ENCODE peak calls at places on chromosomes 12 and 14, in five cellular contexts. T is neuronal stem cell, M is suprapubic skin, Q is glomerular endothelial cell, J is SW 1271. G is an unnamed sample.

GRCh38 chr14:59931237-59931636 is 11.3 kb downstream of the LRRC9 start:
- DNase-seq in J (no peak), Q (no peak), M (no peak), T (no peak), G (no peak)

GRCh38 chr14:99560946-99561683 is 42.9 kb downstream of the CCDC85C start:
- DNase-seq in Q (no peak), T (no peak), J (no peak), M (no peak), G (no peak)

GRCh38 chr12:120684523-120684932 is 2.4 kb upstream of the MLEC start:
- DNase-seq in Q (no peak), T (no peak), M (no peak), J (no peak), G (no peak)

GRCh38 chr14:54364555-54365415 is 32.0 kb upstream of the CDKN3 start:
- DNase-seq in M (peak), J (no peak), Q (peak), T (no peak), G (no peak)

GRCh38 chr14:73747386-73748211 is 33.4 kb upstream of the PNMA1 start:
- DNase-seq in T (no peak), Q (no peak), J (no peak), M (no peak), G (no peak)

GRCh38 chr12:12477532-12477890 is 85.2 kb downstream of the DUSP16 start:
- DNase-seq in Q (no peak), M (no peak), J (no peak), T (no peak), G (no peak)

GRCh38 chr12:129964826-129965457 is 61.1 kb upstream of the TMEM132D start:
- DNase-seq in Q (no peak), M (no peak), J (no peak), T (no peak), G (no peak)

GRCh38 chr14:54086780-54087179 is 130.2 kb upstream of the BMP4 start:
- DNase-seq in M (no peak), T (no peak), J (no peak), Q (no peak), G (no peak)

GRCh38 chr12:122081697-122082221 is 3.2 kb downstream of the MLXIP start:
- DNase-seq in M (peak), T (no peak), Q (no peak), J (peak), G (no peak)

GRCh38 chr12:27802511-27802910 is 22.5 kb upstream of the MANSC4 start:
- DNase-seq in T (no peak), J (no peak), Q (no peak), M (no peak), G (no peak)

GRCh38 chr14:30035361-30035760 is 107.7 kb upstream of the PRKD1 start:
- DNase-seq in M (no peak), T (no peak), Q (no peak), J (no peak), G (no peak)

GRCh38 chr12:4564819-4565218 is 2.8 kb downstream of the DYRK4 start:
- DNase-seq in J (no peak), M (no peak), T (no peak), Q (no peak), G (no peak)

GRCh38 chr12:50246873-50247612 is 36.3 kb downstream of the LIMA1 start:
- DNase-seq in M (peak), Q (no peak), T (no peak), J (peak), G (no peak)

GRCh38 chr12:29516431-29516875 is 19.0 kb upstream of the OVCH1 start:
- DNase-seq in T (no peak), Q (no peak), M (no peak), J (no peak), G (no peak)

GRCh38 chr12:78885466-78885865 is 20.9 kb downstream of the SYT1 start:
- DNase-seq in M (no peak), Q (no peak), J (no peak), T (no peak), G (no peak)

GRCh38 chr12:57772429-57773322 is at the start of gene EEF1AKMT3:
- DNase-seq in J (peak), M (peak), Q (no peak), T (no peak), G (peak)

GRCh38 chr12:50003595-50003994 is 21.7 kb downstream of the RACGAP1 start:
- DNase-seq in T (no peak), J (no peak), Q (no peak), M (no peak), G (peak)

GRCh38 chr12:94941440-94941862 is 62.0 kb downstream of the NDUFA12 start:
- DNase-seq in M (peak), T (no peak), J (no peak), Q (peak), G (peak)

GRCh38 chr12:52920937-52921336 is 16.1 kb upstream of the KRT8 start:
- DNase-seq in T (no peak), J (no peak), Q (no peak), M (no peak), G (no peak)

G was measured in cardiac muscle cell.